ENCODE peak calls at places on chromosome 13, in six cellular contexts. H is mesendoderm, P is H9, R is neuronal stem cell, S is mesenchymal stem cell, C is H1. G is an unnamed sample.

GRCh38 chr13:106617561-106617960 is 49.6 kb upstream of the ARGLU1 start:
- DNase-seq in C (peak; percentile 21), P (peak; percentile 48), H (peak; percentile 97), R (peak; percentile 35), S (no peak), G (peak; percentile 39)

GRCh38 chr13:76837811-76838210 is 48.4 kb downstream of the KCTD12 start:
- DNase-seq in H (no peak), S (no peak), C (no peak), R (no peak), P (no peak), G (peak; percentile 32)

GRCh38 chr13:46663644-46664043 is 110.7 kb downstream of the LRCH1 start:
- DNase-seq in C (no peak), S (peak; percentile 63), H (no peak), R (no peak), P (no peak), G (no peak)

GRCh38 chr13:53015044-53015443 is 13.6 kb upstream of the OLFM4 start:
- DNase-seq in P (no peak), H (peak; percentile 33), S (no peak), R (no peak), C (no peak), G (no peak)

GRCh38 chr13:60062502-60062901 is 101.2 kb downstream of the DIAPH3 start:
- DNase-seq in C (no peak), S (no peak), R (no peak), H (no peak), P (no peak), G (peak; percentile 51)

GRCh38 chr13:108816381-108816780 is 187.0 kb downstream of the MYO16 start:
- DNase-seq in H (peak; percentile 2), C (no peak), P (no peak), R (no peak), S (no peak), G (no peak)

GRCh38 chr13:77696006-77696862 is 1.3 kb upstream of the SLAIN1 start:
- DNase-seq in H (peak; percentile 22), C (no peak), P (no peak), R (peak; percentile 37), S (no peak), G (no peak)

GRCh38 chr13:85798999-85799646 is at the start of gene SLITRK6:
- DNase-seq in H (peak; percentile 87), C (peak; percentile 17), R (peak; percentile 58), S (peak; percentile 83), P (peak; percentile 35), G (peak; percentile 85)

GRCh38 chr13:110907951-110908898 is 6.6 kb downstream of the ANKRD10 start:
- DNase-seq in C (peak; percentile 75), P (peak; percentile 81), R (no peak), H (peak; percentile 90), S (peak; percentile 37), G (peak; percentile 72)

GRCh38 chr13:85582890-85583289 is 216.3 kb downstream of the SLITRK6 start:
- DNase-seq in C (no peak), H (no peak), R (no peak), S (no peak), P (no peak), G (peak; percentile 28)

GRCh38 chr13:92716749-92717148 is 509.9 kb upstream of the GPC6 start:
- DNase-seq in H (peak; percentile 11), C (no peak), P (no peak), S (peak; percentile 31), R (no peak), G (peak; percentile 19)

GRCh38 chr13:80824231-80824630 is 483.3 kb upstream of the SPRY2 start:
- DNase-seq in H (no peak), P (no peak), C (no peak), S (peak; percentile 4), R (no peak), G (no peak)

GRCh38 chr13:84917252-84917878 is 881.9 kb downstream of the SLITRK6 start:
- DNase-seq in R (no peak), S (peak; percentile 43), P (no peak), C (no peak), H (peak; percentile 15), G (peak; percentile 31)

DNA sequence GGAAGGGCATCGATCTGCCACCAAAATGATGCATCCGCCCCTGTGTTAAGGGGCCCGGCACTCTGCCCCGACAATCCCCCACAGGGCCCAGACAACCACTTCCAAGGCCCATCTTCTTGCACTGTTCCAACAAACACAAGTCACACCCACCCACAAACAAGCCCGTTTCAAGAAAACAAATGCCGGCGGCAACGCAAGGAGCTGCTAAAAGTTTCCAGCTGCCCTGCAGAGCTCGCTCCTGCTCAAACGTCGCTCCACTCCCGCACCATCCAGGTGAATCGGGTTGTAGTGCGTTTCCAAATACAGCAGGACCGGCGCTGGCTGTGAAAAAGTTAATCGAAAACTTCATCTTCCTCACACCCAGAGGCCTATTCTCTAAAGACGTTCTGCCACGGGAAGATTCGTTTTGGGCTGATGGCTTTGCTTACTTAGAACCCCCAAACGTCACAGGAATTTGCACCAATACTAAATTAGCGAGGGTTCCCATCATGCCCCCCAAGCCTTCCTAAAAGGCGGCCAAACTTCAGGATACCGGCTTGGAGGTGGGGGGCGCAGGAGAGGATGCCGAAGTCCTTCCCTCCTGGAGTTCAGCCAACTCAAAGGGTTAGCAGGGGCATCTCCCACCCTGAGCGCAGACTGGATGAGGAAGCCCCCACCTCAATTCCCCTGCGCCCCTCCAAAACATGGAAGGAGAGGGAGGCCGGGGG is 107.4 kb upstream of the DOCK9 start:
- DNase-seq in S (peak; percentile 28), C (no peak), P (peak; percentile 41), H (peak; percentile 40), R (no peak), G (no peak)
- H3K23ac ChIP-seq in S (no peak overlapping the region), C (no peak overlapping the region), P (no peak overlapping the region), H (peak overlapping the region; percentile 89), R (peak overlapping the region; percentile 8), G (peak overlapping the region; percentile 69)

DNA sequence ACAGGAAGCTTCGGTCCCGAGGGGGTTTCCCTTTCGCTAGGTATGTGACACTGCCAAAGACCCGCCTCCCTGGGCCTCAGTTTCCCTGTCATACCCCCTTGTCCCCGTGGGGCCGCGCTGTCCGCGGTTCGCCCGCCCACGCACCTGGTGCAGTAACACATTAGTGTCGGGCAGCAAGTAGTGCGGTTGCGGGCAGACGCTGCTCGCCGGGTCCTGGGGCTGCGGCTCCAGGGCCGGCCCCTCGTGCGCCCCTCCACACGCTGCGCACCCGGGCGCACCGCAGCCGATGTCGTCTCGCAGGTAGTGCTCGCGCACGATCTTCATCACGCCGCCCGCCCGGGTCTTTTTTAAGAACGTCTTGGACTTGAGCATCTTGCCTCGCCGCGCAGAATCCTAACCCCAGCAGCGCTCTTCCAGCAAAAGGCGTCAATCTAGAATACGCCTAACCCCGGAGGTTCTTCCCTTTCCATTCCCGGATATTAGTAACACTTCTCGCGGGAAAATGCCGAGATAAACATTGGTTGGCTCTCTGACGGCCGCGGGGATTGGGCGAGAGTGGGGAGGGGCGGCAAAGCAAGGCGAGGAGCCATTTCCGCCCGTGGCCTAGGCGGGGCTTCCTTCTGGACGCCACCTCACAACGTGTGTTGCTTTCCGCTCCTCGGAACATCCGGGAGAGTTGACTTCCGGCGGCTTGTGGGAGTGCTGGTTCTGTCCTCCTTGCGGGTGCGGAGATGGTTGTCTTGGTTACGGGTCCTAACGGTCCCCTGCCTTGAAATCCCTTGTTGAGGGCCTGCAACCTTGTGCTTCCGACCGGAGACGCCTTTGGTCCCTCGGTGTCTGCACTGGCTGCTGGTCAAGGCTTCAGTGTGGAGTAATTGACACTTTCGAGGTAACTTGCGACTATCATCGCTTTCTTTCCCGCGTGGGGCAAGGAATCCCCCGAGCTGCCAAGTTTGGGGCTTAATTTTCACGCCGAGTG is at the start of the genes DIS3 and PIBF1:
- DNase-seq in P (peak; percentile 99), H (peak; percentile 100), S (peak; percentile 99), R (peak; percentile 95), C (peak; percentile 92), G (peak; percentile 98)
- H3K23ac ChIP-seq in P (no peak within 1 kb of the TSS), H (no peak within 1 kb of the TSS), S (peak within 1 kb of the TSS; percentile 99), R (peak within 1 kb of the TSS; percentile 94), C (no peak within 1 kb of the TSS), G (peak within 1 kb of the TSS; percentile 95)

GRCh38 chr13:28408235-28408848 is 86.6 kb downstream of the FLT1 start:
- DNase-seq in S (peak; percentile 28), R (no peak), H (peak; percentile 68), C (no peak), P (no peak), G (no peak)
- H3K23ac ChIP-seq in S (no peak overlapping the region), R (no peak overlapping the region), H (no peak overlapping the region), C (no peak overlapping the region), P (no peak overlapping the region), G (no peak overlapping the region)

GRCh38 chr13:72727417-72728289 is at the start of the genes BORA and MZT1:
- DNase-seq in P (peak; percentile 96), H (peak; percentile 98), C (peak; percentile 88), S (peak; percentile 98), R (peak; percentile 92), G (peak; percentile 98)

GRCh38 chr13:72728290-72728605 is 525 bp downstream of the BORA start:
- DNase-seq in C (no peak), P (no peak), R (no peak), S (peak; percentile 2), H (no peak), G (no peak)

DNA sequence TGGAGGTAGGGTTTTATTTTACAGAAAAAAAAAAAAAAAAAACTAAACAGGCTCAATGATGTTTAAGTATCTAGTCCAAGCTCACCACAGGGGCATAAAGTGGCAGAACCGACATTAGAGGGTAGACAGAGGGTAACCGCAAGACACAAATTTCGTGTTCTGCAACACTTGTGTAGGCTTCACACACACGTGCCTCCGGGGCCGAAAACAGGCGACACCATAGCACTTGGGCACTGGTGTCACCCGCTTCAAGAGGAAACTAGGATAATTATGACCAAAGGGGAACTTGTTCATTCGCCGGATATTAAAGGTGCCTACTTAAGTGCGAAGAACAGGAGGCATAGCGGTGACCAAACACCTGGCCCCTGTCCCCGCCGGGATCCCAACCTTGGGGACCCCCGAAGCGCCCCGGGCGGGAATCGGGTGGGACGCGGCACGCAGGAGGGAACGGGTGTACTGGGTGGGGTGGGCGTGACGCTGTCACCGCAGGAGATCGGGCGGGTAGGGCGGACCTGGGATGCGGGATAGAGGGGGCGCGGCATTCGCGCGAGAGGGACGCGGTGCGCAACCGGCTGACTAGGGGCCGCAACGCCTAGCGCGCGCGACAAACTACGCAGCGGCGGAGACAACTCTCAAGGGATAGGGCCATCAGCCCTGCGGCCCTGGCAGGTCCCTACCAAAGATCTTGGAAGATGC is 560 bp downstream of the MZT1 start:
- DNase-seq in S (peak; percentile 26), P (peak; percentile 60), H (peak; percentile 21), R (peak; percentile 9), C (no peak), G (no peak)
- H3K23ac ChIP-seq in S (peak overlapping the region; percentile 60), P (no peak overlapping the region), H (peak overlapping the region; percentile 39), R (peak overlapping the region; percentile 95), C (no peak overlapping the region), G (peak overlapping the region; percentile 90)

GRCh38 chr13:113724780-113725315 is 34.2 kb upstream of the TMEM255B start:
- DNase-seq in C (no peak), H (peak; percentile 76), S (peak; percentile 45), P (peak; percentile 86), R (peak; percentile 66), G (peak; percentile 23)

GRCh38 chr13:113724016-113724758 is 34.8 kb upstream of the TMEM255B start:
- DNase-seq in C (no peak), P (no peak), S (no peak), H (no peak), R (no peak), G (no peak)

GRCh38 chr13:113722921-113723320 is 36.1 kb upstream of the TMEM255B start:
- DNase-seq in H (peak; percentile 37), P (no peak), R (no peak), S (no peak), C (no peak), G (no peak)

GRCh38 chr13:113726961-113727411 is 32.0 kb upstream of the TMEM255B start:
- DNase-seq in C (no peak), S (no peak), H (no peak), R (no peak), P (no peak), G (peak; percentile 31)

GRCh38 chr13:113723400-113724015 is 35.5 kb upstream of the TMEM255B start:
- DNase-seq in S (no peak), C (no peak), P (no peak), H (peak; percentile 95), R (no peak), G (no peak)
- H3K23ac ChIP-seq in S (no peak overlapping the region), C (no peak overlapping the region), P (no peak overlapping the region), H (no peak overlapping the region), R (no peak overlapping the region), G (no peak overlapping the region)

G was measured in IMR-90.